ENCODE peak calls at places on chromosome 5, in nine cellular contexts. Y, B, V, S, F, I, X, A and Z are unnamed samples.

GRCh38 chr5:142512680-142513042 is 173.2 kb downstream of the FGF1 start:
- DNase-seq in B (no peak), S (peak; percentile 15), A (no peak), Y (no peak), X (no peak), V (no peak), F (no peak), I (no peak), Z (no peak)

GRCh38 chr5:116396700-116397099 is 177.9 kb downstream of the SEMA6A start:
- DNase-seq in A (no peak), Y (no peak), X (no peak), S (no peak), V (no peak), F (peak; percentile 84), B (no peak), I (no peak), Z (no peak)

GRCh38 chr5:133499896-133500295 is 112.4 kb downstream of the FSTL4 start:
- DNase-seq in I (no peak), B (no peak), Y (no peak), X (no peak), A (no peak), V (no peak), F (no peak), S (no peak), Z (no peak)

GRCh38 chr5:10602031-10602806 is 38.3 kb downstream of the ANKRD33B start:
- DNase-seq in I (no peak), F (peak; percentile 19), X (no peak), B (no peak), A (no peak), V (no peak), Y (no peak), S (no peak), Z (no peak)

GRCh38 chr5:31944683-31945445 is 229.3 kb downstream of the GOLPH3 start:
- DNase-seq in F (peak; percentile 78), Y (no peak), A (no peak), X (no peak), V (no peak), I (no peak), S (no peak), B (no peak), Z (no peak)

GRCh38 chr5:65907138-65907537 is 19.2 kb upstream of the ERBIN start:
- DNase-seq in F (no peak), V (no peak), B (no peak), A (no peak), X (no peak), S (peak; percentile 77), I (no peak), Y (no peak), Z (peak; percentile 63)

GRCh38 chr5:159777049-159777448 is 139.2 kb upstream of the ADRA1B start:
- DNase-seq in V (no peak), Y (no peak), A (no peak), B (no peak), F (no peak), I (no peak), S (no peak), X (no peak), Z (no peak)

GRCh38 chr5:146081685-146082084 is 23.7 kb downstream of the PLAC8L1 start:
- DNase-seq in I (no peak), A (no peak), F (no peak), X (no peak), S (no peak), B (no peak), Y (no peak), V (no peak), Z (no peak)

GRCh38 chr5:10158886-10159285 is 90.8 kb downstream of the ATPSCKMT start:
- DNase-seq in S (no peak), X (no peak), I (no peak), B (no peak), F (no peak), V (no peak), A (no peak), Y (no peak), Z (no peak)

GRCh38 chr5:134029156-134029555 is 24.4 kb upstream of the VDAC1 start:
- DNase-seq in V (no peak), I (no peak), X (no peak), A (no peak), B (no peak), S (peak; percentile 92), Y (no peak), F (no peak), Z (peak; percentile 79)

GRCh38 chr5:90166816-90167215 is 242.7 kb downstream of the CETN3 start:
- DNase-seq in X (no peak), A (no peak), S (no peak), Y (no peak), I (no peak), B (no peak), F (no peak), V (no peak), Z (no peak)

GRCh38 chr5:40198736-40199135 is 481.0 kb upstream of the PTGER4 start:
- DNase-seq in F (no peak), B (no peak), A (no peak), I (no peak), X (no peak), V (no peak), S (peak; percentile 5), Y (no peak), Z (no peak)

GRCh38 chr5:151897896-151898295 is 26.8 kb downstream of the GLRA1 start:
- DNase-seq in I (no peak), A (peak; percentile 22), B (no peak), S (no peak), V (no peak), X (no peak), F (no peak), Y (no peak), Z (no peak)

GRCh38 chr5:139178948-139179347 is 19.2 kb downstream of the SIL1 start:
- DNase-seq in A (no peak), I (peak; percentile 52), F (peak; percentile 72), B (no peak), V (no peak), Y (no peak), X (no peak), S (peak; percentile 40), Z (no peak)

GRCh38 chr5:139178582-139178917 is 19.6 kb downstream of the SIL1 start:
- DNase-seq in B (no peak), V (no peak), S (no peak), X (no peak), F (no peak), Y (no peak), A (no peak), I (no peak), Z (no peak)

GRCh38 chr5:139181835-139182452 is 16.2 kb downstream of the SIL1 start:
- DNase-seq in A (no peak), I (no peak), F (no peak), Y (no peak), S (peak; percentile 82), X (no peak), B (no peak), V (no peak), Z (no peak)

GRCh38 chr5:139180850-139181785 is 17.1 kb downstream of the SIL1 start:
- DNase-seq in V (no peak), F (no peak), S (no peak), A (no peak), I (no peak), B (no peak), X (no peak), Y (no peak), Z (no peak)

GRCh38 chr5:139177809-139178581 is 20.2 kb downstream of the SIL1 start:
- DNase-seq in S (no peak), V (no peak), F (peak; percentile 76), I (no peak), A (peak; percentile 60), B (no peak), X (no peak), Y (no peak), Z (no peak)
- TF ChIP-seq CTCF in S (no peak), V (no peak), F (no peak), I (no peak), A (no peak), B (no peak), X (no peak), Y (no peak), Z (no peak)

DNA sequence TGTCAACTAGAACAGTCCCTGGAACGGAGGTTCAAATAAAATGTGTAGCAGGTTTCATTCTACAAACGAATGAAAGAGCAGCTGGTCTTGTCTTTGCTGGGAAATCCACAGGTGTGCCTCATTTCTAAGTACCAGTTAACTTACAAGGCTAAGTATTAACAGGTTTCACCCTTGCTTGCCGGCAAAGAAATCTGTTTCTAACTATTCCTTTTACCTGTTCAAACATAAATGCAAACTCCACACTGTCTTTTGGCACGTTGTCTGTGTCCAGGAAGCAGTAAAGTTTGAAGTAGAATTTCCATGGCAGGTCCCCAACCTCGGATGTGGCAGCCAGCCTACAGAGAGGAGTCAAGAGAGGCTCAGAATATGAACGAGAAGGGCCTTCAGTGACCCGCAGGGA is 54.4 kb upstream of the RETREG1 start:
- DNase-seq in V (no peak), F (peak; percentile 66), I (no peak), B (no peak), A (no peak), Y (no peak), X (no peak), S (no peak), Z (no peak)
- TF ChIP-seq CTCF in V (no peak), F (no peak), I (no peak), B (no peak), A (no peak), Y (no peak), X (no peak), S (no peak), Z (no peak)

GRCh38 chr5:23825196-23825595 is 317.8 kb downstream of the PRDM9 start:
- DNase-seq in V (no peak), X (no peak), I (no peak), B (no peak), S (peak; percentile 18), A (no peak), F (no peak), Y (no peak), Z (no peak)

GRCh38 chr5:23823521-23823920 is 316.1 kb downstream of the PRDM9 start:
- DNase-seq in F (no peak), Y (no peak), S (no peak), I (no peak), V (no peak), B (no peak), X (no peak), A (no peak), Z (no peak)

DNA sequence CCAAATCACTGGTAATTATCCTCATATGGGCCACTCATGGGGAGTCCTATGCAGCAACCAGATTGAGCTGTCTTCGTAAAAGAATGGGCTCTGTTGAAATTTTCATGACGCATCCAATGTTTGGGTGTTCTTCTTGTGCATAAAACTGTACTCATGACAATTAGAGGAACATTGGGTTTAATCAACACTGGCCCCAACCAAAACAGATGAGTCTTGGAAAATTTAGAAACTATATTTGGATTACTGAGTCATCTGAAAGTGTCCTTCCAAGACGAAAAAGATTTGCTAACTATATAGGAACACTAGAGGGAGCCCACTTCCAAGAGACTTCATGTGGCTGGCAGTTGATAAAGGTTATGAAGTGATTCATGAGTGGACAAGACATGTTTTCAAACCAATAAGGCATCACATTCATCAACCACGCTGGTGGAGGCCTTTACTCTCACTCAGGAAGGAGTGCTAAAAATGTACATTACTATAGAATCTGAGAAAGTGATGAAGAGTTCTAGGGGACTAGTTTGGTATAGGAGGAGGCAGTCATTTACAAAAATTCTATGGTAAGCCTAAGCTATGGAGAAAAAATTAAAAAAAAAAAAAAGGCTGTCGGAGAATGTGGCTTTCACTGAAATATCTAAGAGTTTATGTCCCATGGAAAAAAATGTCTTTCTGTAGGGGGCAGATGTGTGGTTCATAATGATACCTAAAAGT is 313.5 kb downstream of the PRDM9 start:
- DNase-seq in F (no peak), A (peak; percentile 0), B (no peak), Y (no peak), S (peak; percentile 71), I (no peak), V (no peak), X (no peak), Z (peak; percentile 12)
- TF ChIP-seq CTCF in F (peak; percentile 35), A (no peak), B (no peak), Y (peak; percentile 47), S (peak; percentile 54), I (no peak), V (peak; percentile 63), X (peak; percentile 69), Z (peak; percentile 75)

GRCh38 chr5:171667341-171668096 is 118.1 kb upstream of the SMIM23 start:
- DNase-seq in F (peak; percentile 66), S (peak; percentile 85), V (no peak), A (no peak), Y (no peak), X (no peak), B (no peak), I (peak; percentile 36), Z (peak; percentile 84)
- TF ChIP-seq CTCF in F (peak; percentile 13), S (peak; percentile 27), V (no peak), A (no peak), Y (no peak), X (no peak), B (no peak), I (no peak), Z (peak; percentile 31)